ENCODE peak calls at places on chromosomes 12 and 14, in ten cellular contexts. D is fibroblast of lung; P is HEK293T; F is HS-27A; A is activated T-cell treated with anti-CD3 and anti-CD28 coated beads for 1 hour; G is T follicular helper cell; Z is retinal pigment epithelial cell; S is activated CD4-positive, CD25-positive, alpha-beta regulatory T cell; E is C1 segment of cervical spinal cord; I is activated naive CD4-positive, alpha-beta T cell treated with anti-CD3 and anti-CD28 coated beads for 36 hours. N is an unnamed sample.

GRCh38 chr12:76890407-76891143 is 11.8 kb upstream of the CSRP2 start:
- DNase-seq in D (no peak), P (no peak), F (no peak), A (peak), G (no peak), Z (no peak), S (peak), E (no peak), I (peak), N (no peak)

GRCh38 chr14:42470427-42470719 is 863.7 kb downstream of the LRFN5 start:
- DNase-seq in D (no peak), P (no peak), F (no peak), A (no peak), G (no peak), Z (no peak), S (no peak), E (no peak), I (no peak), N (no peak)

GRCh38 chr12:130978785-130979184 is 25.1 kb downstream of the ADGRD1 start:
- DNase-seq in D (no peak), P (no peak), F (no peak), A (no peak), G (no peak), Z (no peak), S (no peak), E (no peak), I (no peak), N (no peak)

GRCh38 chr14:59507063-59507751 is 22.9 kb downstream of the JKAMP start:
- DNase-seq in D (peak), P (peak), F (peak), A (peak), G (peak), Z (no peak), S (no peak), E (no peak), I (peak), N (peak)

GRCh38 chr12:88493651-88494050 is 86.6 kb downstream of the KITLG start:
- DNase-seq in D (peak), P (no peak), F (peak), A (no peak), G (no peak), Z (no peak), S (no peak), E (no peak), I (no peak), N (no peak)

GRCh38 chr14:90777358-90777757 is 38.9 kb downstream of the TTC7B start:
- DNase-seq in D (no peak), P (no peak), F (no peak), A (no peak), G (no peak), Z (no peak), S (no peak), E (no peak), I (no peak), N (no peak)

GRCh38 chr12:23854598-23854997 is 94.9 kb downstream of the SOX5 start:
- DNase-seq in D (no peak), P (no peak), F (no peak), A (no peak), G (no peak), Z (no peak), S (no peak), E (no peak), I (no peak), N (no peak)

GRCh38 chr14:55383541-55384140 is 28.0 kb downstream of the ATG14 start:
- DNase-seq in D (no peak), P (no peak), F (peak), A (no peak), G (no peak), Z (no peak), S (no peak), E (no peak), I (no peak), N (no peak)

GRCh38 chr14:32430326-32430725 is 101.2 kb downstream of the AKAP6 start:
- DNase-seq in D (peak), P (no peak), F (no peak), A (no peak), G (no peak), Z (no peak), S (no peak), E (no peak), I (no peak), N (no peak)

GRCh38 chr12:91139981-91140659 is 28.8 kb upstream of the LUM start:
- DNase-seq in D (peak), P (no peak), F (peak), A (no peak), G (no peak), Z (no peak), S (no peak), E (no peak), I (no peak), N (no peak)

GRCh38 chr14:104536942-104537612 is 42.5 kb upstream of the C14orf180 start:
- DNase-seq in D (peak), P (no peak), F (peak), A (no peak), G (no peak), Z (peak), S (no peak), E (no peak), I (no peak), N (no peak)

GRCh38 chr12:64077922-64078321 is 144.2 kb downstream of the KICS2 start:
- DNase-seq in D (no peak), P (no peak), F (no peak), A (no peak), G (no peak), Z (no peak), S (no peak), E (no peak), I (no peak), N (no peak)

GRCh38 chr14:103521438-103521961 is 1.1 kb downstream of the CKB start:
- DNase-seq in D (no peak), P (no peak), F (no peak), A (no peak), G (no peak), Z (no peak), S (no peak), E (no peak), I (no peak), N (peak)

GRCh38 chr12:116881325-116881866 is at the start of gene HRK:
- DNase-seq in D (no peak), P (peak), F (no peak), A (no peak), G (no peak), Z (no peak), S (no peak), E (no peak), I (no peak), N (no peak)

GRCh38 chr12:62426095-62426488 is 40.5 kb upstream of the MON2 start:
- DNase-seq in D (peak), P (peak), F (no peak), A (no peak), G (no peak), Z (no peak), S (no peak), E (no peak), I (no peak), N (no peak)

GRCh38 chr14:69968151-69968550 is 88.9 kb downstream of the SMOC1 start:
- DNase-seq in D (no peak), P (no peak), F (no peak), A (no peak), G (no peak), Z (no peak), S (no peak), E (no peak), I (no peak), N (no peak)

N was measured in neural progenitor cell.